ENCODE peak calls at places on chromosomes 1 and 21, in nine cellular contexts. N, Y, L, E, R, O, W, J and T are unnamed samples.

GRCh38 chr1:211947396-211948295 is 87.7 kb downstream of the INTS7 start:
- DNase-seq in N (no peak), Y (no peak), L (no peak), E (no peak), R (peak; percentile 29), O (no peak), W (no peak), J (no peak), T (no peak)

GRCh38 chr1:10189659-10190058 is 20.7 kb upstream of the KIF1B start:
- DNase-seq in N (no peak), Y (no peak), L (no peak), E (no peak), R (peak; percentile 15), O (no peak), W (no peak), J (no peak), T (no peak)

GRCh38 chr1:200429221-200429751 is 19.4 kb upstream of the ZNF281 start:
- DNase-seq in N (no peak), Y (no peak), L (no peak), E (no peak), R (no peak), O (no peak), W (no peak), J (no peak), T (no peak)

GRCh38 chr21:41466024-41466820 is 40.2 kb downstream of the MX1 start:
- DNase-seq in N (no peak), Y (no peak), L (no peak), E (no peak), R (no peak), O (no peak), W (no peak), J (no peak), T (no peak)

GRCh38 chr1:116501870-116502244 is 69.0 kb downstream of the CD58 start:
- DNase-seq in N (no peak), Y (no peak), L (no peak), E (no peak), R (no peak), O (no peak), W (no peak), J (no peak), T (no peak)

GRCh38 chr1:40059292-40059959 is 18.9 kb downstream of the CAP1 start:
- DNase-seq in N (no peak), Y (no peak), L (no peak), E (peak; percentile 56), R (no peak), O (no peak), W (no peak), J (peak; percentile 12), T (no peak)

GRCh38 chr1:224454337-224455055 is 19.9 kb upstream of the WDR26 start:
- DNase-seq in N (no peak), Y (no peak), L (peak; percentile 72), E (peak; percentile 2), R (no peak), O (no peak), W (no peak), J (no peak), T (no peak)

GRCh38 chr1:19011832-19012231 is 55.4 kb upstream of the IFFO2 start:
- DNase-seq in N (no peak), Y (no peak), L (no peak), E (no peak), R (no peak), O (no peak), W (no peak), J (no peak), T (no peak)

GRCh38 chr1:173507847-173508209 is 30.7 kb downstream of the PRDX6 start:
- DNase-seq in N (no peak), Y (no peak), L (no peak), E (no peak), R (no peak), O (no peak), W (no peak), J (no peak), T (no peak)

GRCh38 chr1:156001682-156002171 is 19.0 kb downstream of the SSR2 start:
- DNase-seq in N (no peak), Y (no peak), L (no peak), E (peak; percentile 50), R (no peak), O (no peak), W (no peak), J (no peak), T (no peak)

GRCh38 chr1:200146100-200146499 is 118.6 kb downstream of the NR5A2 start:
- DNase-seq in N (no peak), Y (no peak), L (no peak), E (no peak), R (no peak), O (no peak), W (no peak), J (no peak), T (no peak)

GRCh38 chr1:2894381-2895041 is 93.0 kb upstream of the TTC34 start:
- DNase-seq in N (no peak), Y (peak; percentile 17), L (no peak), E (no peak), R (no peak), O (no peak), W (no peak), J (no peak), T (no peak)

GRCh38 chr1:85571830-85572229 is 8.7 kb upstream of the CCN1 start:
- DNase-seq in N (no peak), Y (no peak), L (no peak), E (no peak), R (no peak), O (no peak), W (no peak), J (no peak), T (no peak)

GRCh38 chr1:59446257-59446901 is 149.5 kb downstream of the FGGY start:
- DNase-seq in N (no peak), Y (no peak), L (no peak), E (no peak), R (peak; percentile 27), O (no peak), W (no peak), J (no peak), T (no peak)

GRCh38 chr1:72284398-72285073 is 2.2 kb upstream of the NEGR1 start:
- DNase-seq in N (no peak), Y (no peak), L (peak; percentile 34), E (no peak), R (peak; percentile 70), O (peak; percentile 31), W (peak; percentile 52), J (no peak), T (peak; percentile 29)

GRCh38 chr1:33443705-33444180 is 12.8 kb upstream of the PHC2 start:
- DNase-seq in N (no peak), Y (no peak), L (no peak), E (no peak), R (peak; percentile 20), O (no peak), W (no peak), J (no peak), T (peak; percentile 52)

GRCh38 chr1:220526294-220526693 is 1.6 kb upstream of the MARK1 start:
- DNase-seq in N (no peak), Y (no peak), L (no peak), E (no peak), R (peak; percentile 10), O (no peak), W (no peak), J (no peak), T (no peak)

GRCh38 chr1:220528679-220529529 is 968 bp downstream of the MARK1 start:
- DNase-seq in N (no peak), Y (no peak), L (no peak), E (no peak), R (peak; percentile 44), O (peak; percentile 16), W (no peak), J (no peak), T (peak; percentile 62)

GRCh38 chr1:220528049-220528678 is at the start of gene MARK1:
- DNase-seq in N (no peak), Y (no peak), L (peak; percentile 41), E (no peak), R (peak; percentile 89), O (peak; percentile 84), W (peak; percentile 56), J (no peak), T (peak; percentile 67)

GRCh38 chr1:220529530-220529920 is 1.6 kb downstream of the MARK1 start:
- DNase-seq in N (no peak), Y (no peak), L (no peak), E (no peak), R (no peak), O (no peak), W (no peak), J (no peak), T (no peak)

GRCh38 chr1:220527279-220528048 is 472 bp upstream of the MARK1 start:
- DNase-seq in N (no peak), Y (no peak), L (peak; percentile 29), E (no peak), R (peak; percentile 49), O (peak; percentile 48), W (no peak), J (no peak), T (no peak)
- H3K4me3 ChIP-seq in N (peak overlapping the region; percentile 58), Y (peak overlapping the region; percentile 29), L (no peak overlapping the region), E (no peak overlapping the region), R (peak overlapping the region; percentile 100), O (peak overlapping the region; percentile 90), W (peak overlapping the region; percentile 50), J (no peak overlapping the region), T (peak overlapping the region; percentile 87)

DNA sequence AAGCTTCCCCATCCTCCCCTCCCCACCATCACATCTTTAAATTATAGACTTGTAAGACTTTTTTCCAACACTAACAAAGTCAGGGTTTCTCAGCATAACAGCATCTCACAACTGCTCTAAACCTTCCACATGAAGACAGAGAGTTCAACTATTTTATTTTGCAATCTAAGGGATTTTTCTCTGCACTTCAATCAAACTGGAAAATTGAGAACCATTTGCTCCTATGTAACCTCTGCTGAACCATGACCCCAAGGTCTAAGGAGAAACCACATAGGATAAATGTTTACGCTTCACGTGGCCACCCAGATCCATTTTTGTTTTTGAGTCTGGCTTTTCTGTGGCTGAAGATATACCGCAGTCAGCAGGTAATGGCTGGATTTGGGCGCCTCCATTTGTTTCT is 13.2 kb downstream of the ERRFI1 start:
- DNase-seq in N (no peak), Y (no peak), L (no peak), E (no peak), R (no peak), O (no peak), W (no peak), J (no peak), T (no peak)
- H3K27ac ChIP-seq in N (peak overlapping the region; percentile 8), Y (no peak overlapping the region), L (peak overlapping the region; percentile 13), E (no peak overlapping the region), R (no peak overlapping the region), O (no peak overlapping the region), W (peak overlapping the region; percentile 3), J (no peak overlapping the region), T (peak overlapping the region; percentile 76)

GRCh38 chr1:197967066-197967465 is 49.9 kb downstream of the LHX9 start:
- DNase-seq in N (no peak), Y (no peak), L (no peak), E (no peak), R (no peak), O (no peak), W (no peak), J (no peak), T (no peak)
- H3K27me3 ChIP-seq in N (no peaks in the 10 kb centered on the region), Y (no peaks in the 10 kb centered on the region), L (no peaks in the 10 kb centered on the region), E (no peaks in the 10 kb centered on the region), R (no peaks in the 10 kb centered on the region), O (peaks cover 11% of the 10 kb centered on the region), W (no peaks in the 10 kb centered on the region), J (no peaks in the 10 kb centered on the region), T (no peaks in the 10 kb centered on the region)

DNA sequence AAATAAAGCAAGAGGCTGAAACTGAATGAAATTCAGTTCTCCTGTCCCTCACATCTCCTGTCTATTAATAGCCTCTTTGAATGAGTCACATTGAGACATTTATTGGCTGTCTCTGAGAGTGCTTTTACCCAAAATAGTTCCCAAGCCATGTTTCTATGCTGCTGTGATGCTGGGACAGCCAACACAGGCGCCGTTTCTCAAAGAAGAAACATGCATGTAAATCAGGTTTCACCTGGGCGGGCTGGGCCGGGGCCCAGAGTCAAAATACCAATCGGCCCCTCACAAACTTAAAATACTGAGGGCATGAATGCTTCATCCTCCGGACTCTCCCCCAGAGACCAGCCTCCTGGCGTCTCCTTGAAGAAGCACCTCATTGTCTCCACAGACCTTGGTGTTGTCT is 105.2 kb downstream of the EDEM3 start:
- DNase-seq in N (no peak), Y (no peak), L (no peak), E (no peak), R (no peak), O (no peak), W (no peak), J (no peak), T (no peak)
- H3K4me3 ChIP-seq in N (no peak overlapping the region), Y (no peak overlapping the region), L (no peak overlapping the region), E (no peak overlapping the region), R (no peak overlapping the region), O (peak overlapping the region; percentile 3), W (no peak overlapping the region), J (no peak overlapping the region), T (no peak overlapping the region)